ENCODE peak calls at places on chromosome 6, in eight cellular contexts. D is spleen, U is HS-5, G is HTR-8/SVneo, V is T follicular helper cell, F is ACHN, Y is epithelial cell of prostate, M is AG09309. C is an unnamed sample.

GRCh38 chr6:121479486-121480098 is 44.1 kb downstream of the GJA1 start:
- DNase-seq in D (no peak), U (no peak), G (no peak), V (no peak), F (no peak), Y (no peak), M (no peak), C (no peak)

GRCh38 chr6:51514396-51515051 is 572.9 kb downstream of the PKHD1 start:
- DNase-seq in D (no peak), U (peak), G (no peak), V (no peak), F (no peak), Y (peak), M (no peak), C (peak)

GRCh38 chr6:41080623-41081022 is 7.8 kb downstream of the NFYA start:
- DNase-seq in D (peak), U (no peak), G (no peak), V (no peak), F (no peak), Y (no peak), M (no peak), C (no peak)

GRCh38 chr6:125519367-125519766 is 217.6 kb upstream of the HDDC2 start:
- DNase-seq in D (no peak), U (no peak), G (no peak), V (no peak), F (no peak), Y (no peak), M (no peak), C (peak)

GRCh38 chr6:16733085-16733484 is 28.2 kb downstream of the ATXN1 start:
- DNase-seq in D (no peak), U (no peak), G (no peak), V (no peak), F (no peak), Y (no peak), M (no peak), C (no peak)

GRCh38 chr6:30063315-30063714 is 2.2 kb downstream of the POLR1H start:
- DNase-seq in D (no peak), U (no peak), G (no peak), V (no peak), F (no peak), Y (no peak), M (no peak), C (no peak)

GRCh38 chr6:159842035-159842434 is 42.0 kb downstream of the PNLDC1 start:
- DNase-seq in D (no peak), U (no peak), G (no peak), V (no peak), F (peak), Y (no peak), M (no peak), C (peak)

GRCh38 chr6:158411998-158412397 is 99.7 kb downstream of the TULP4 start:
- DNase-seq in D (no peak), U (no peak), G (no peak), V (no peak), F (no peak), Y (peak), M (no peak), C (no peak)

GRCh38 chr6:132209351-132209750 is 191.9 kb downstream of the MOXD1 start:
- DNase-seq in D (no peak), U (no peak), G (no peak), V (no peak), F (no peak), Y (peak), M (no peak), C (no peak)

GRCh38 chr6:129646617-129647016 is 63.4 kb downstream of the ARHGAP18 start:
- DNase-seq in D (no peak), U (no peak), G (no peak), V (no peak), F (no peak), Y (no peak), M (no peak), C (no peak)

GRCh38 chr6:46674410-46674809 is 13.3 kb upstream of the TDRD6 start:
- DNase-seq in D (no peak), U (no peak), G (no peak), V (no peak), F (no peak), Y (no peak), M (no peak), C (no peak)

GRCh38 chr6:108914235-108915022 is 66.2 kb downstream of the ARMC2 start:
- DNase-seq in D (no peak), U (no peak), G (no peak), V (peak), F (peak), Y (no peak), M (no peak), C (peak)

GRCh38 chr6:44161997-44162338 is 3.3 kb downstream of the CAPN11 start:
- DNase-seq in D (no peak), U (no peak), G (no peak), V (no peak), F (no peak), Y (peak), M (no peak), C (no peak)

C was measured in COLO829.